ENCODE peak calls at places on chromosomes 1 and 21, in six cellular contexts. D is gastrocnemius medialis, W is A549, U is sigmoid colon, C is ovary, M is IMR-90. Y is an unnamed sample.

GRCh38 chr1:25562928-25563283 is 19.5 kb downstream of the LDLRAP1 start:
- DNase-seq in U (no peak), D (no peak), M (no peak), C (no peak), W (no peak), Y (no peak)

GRCh38 chr1:150508982-150509381 is 1.1 kb downstream of the ECM1 start:
- DNase-seq in U (no peak), C (no peak), W (no peak), M (no peak), D (no peak), Y (no peak)

GRCh38 chr1:56194911-56195310 is 384.5 kb downstream of the PLPP3 start:
- DNase-seq in M (peak), U (no peak), W (no peak), D (no peak), C (no peak), Y (no peak)

GRCh38 chr1:29379438-29380073 is 143.2 kb downstream of the PTPRU start:
- DNase-seq in D (no peak), U (no peak), M (peak), C (no peak), W (peak), Y (no peak)

GRCh38 chr1:18900303-18900841 is 2.0 kb downstream of the ALDH4A1 start:
- DNase-seq in D (peak), C (no peak), M (peak), W (no peak), U (no peak), Y (no peak)

GRCh38 chr21:43676391-43676790 is 17.0 kb downstream of the RRP1B start:
- DNase-seq in C (no peak), D (no peak), M (no peak), W (no peak), U (no peak), Y (no peak)

GRCh38 chr1:159860456-159860855 is 2.0 kb downstream of the VSIG8 start:
- DNase-seq in C (no peak), U (no peak), D (no peak), W (no peak), M (no peak), Y (no peak)

GRCh38 chr1:53869454-53870117 is 20.0 kb downstream of the YIPF1 start:
- DNase-seq in W (no peak), U (no peak), C (no peak), D (no peak), M (no peak), Y (no peak)

GRCh38 chr1:207888647-207889046 is 22.3 kb downstream of the CD34 start:
- DNase-seq in C (no peak), W (no peak), U (peak), D (peak), M (no peak), Y (no peak)

GRCh38 chr21:27741736-27742135 is 774.8 kb upstream of the ADAMTS5 start:
- DNase-seq in M (no peak), U (no peak), W (no peak), D (no peak), C (no peak), Y (no peak)

GRCh38 chr1:6348511-6349191 is 44.9 kb downstream of the ACOT7 start:
- DNase-seq in U (no peak), D (no peak), C (no peak), M (peak), W (peak), Y (no peak)

GRCh38 chr1:94299627-94300552 is 62.5 kb upstream of the ARHGAP29 start:
- DNase-seq in D (no peak), C (no peak), U (no peak), M (peak), W (no peak), Y (peak)

GRCh38 chr1:19710825-19711611 is 46.3 kb downstream of the HTR6 start:
- DNase-seq in C (no peak), U (no peak), W (no peak), D (no peak), M (no peak), Y (no peak)

GRCh38 chr1:92882817-92883216 is 51.0 kb downstream of the RPL5 start:
- DNase-seq in M (no peak), C (no peak), W (no peak), U (no peak), D (no peak), Y (no peak)

GRCh38 chr1:91883470-91883869 is 2.5 kb downstream of the TGFBR3 start:
- DNase-seq in D (no peak), C (no peak), W (peak), U (no peak), M (peak), Y (no peak)

GRCh38 chr21:35491114-35491513 is 442.0 kb upstream of the RUNX1 start:
- DNase-seq in D (no peak), W (no peak), C (no peak), M (peak), U (no peak), Y (no peak)

GRCh38 chr1:158145173-158145719 is 35.4 kb upstream of the CD1D start:
- DNase-seq in D (no peak), M (peak), U (no peak), W (peak), C (peak), Y (no peak)

GRCh38 chr1:246775531-246776385 is 51.5 kb downstream of the SCCPDH start:
- DNase-seq in U (no peak), D (no peak), W (no peak), M (no peak), C (no peak), Y (no peak)

GRCh38 chr1:75275107-75275506 is 140.9 kb downstream of the LHX8 start:
- DNase-seq in W (no peak), M (no peak), D (no peak), U (no peak), C (no peak), Y (no peak)

GRCh38 chr1:66435541-66435940 is 98.4 kb upstream of the SGIP1 start:
- DNase-seq in W (no peak), U (no peak), D (no peak), C (no peak), M (no peak), Y (no peak)

GRCh38 chr21:37458669-37459276 is 92.2 kb downstream of the DYRK1A start:
- DNase-seq in C (no peak), U (no peak), M (no peak), D (no peak), W (no peak), Y (no peak)

GRCh38 chr21:41168391-41169257 is 664 bp downstream of the BACE2 start:
- DNase-seq in D (peak), W (peak), C (peak), U (peak), M (peak), Y (peak)
- TF ChIP-seq POLR2A in D (no peak), W (no peak), C (no peak), U (no peak), M (no peak), Y (no peak)

GRCh38 chr1:26645734-26646133 is 50.1 kb upstream of the ARID1A start:
- DNase-seq in D (no peak), M (no peak), W (no peak), U (no peak), C (no peak), Y (no peak)
- TF ChIP-seq POLR2A in D (no peak), M (no peak), W (no peak), U (no peak), C (no peak), Y (no peak)

GRCh38 chr1:167524651-167525050 is 6.3 kb upstream of the CD247 start:
- DNase-seq in M (no peak), C (no peak), D (no peak), U (no peak), W (no peak), Y (no peak)
- TF ChIP-seq POLR2A in M (no peak), C (no peak), D (no peak), U (no peak), W (no peak), Y (no peak)

GRCh38 chr21:34009193-34009592 is 64.2 kb upstream of the MRPS6 start:
- DNase-seq in U (no peak), D (no peak), C (no peak), M (no peak), W (no peak), Y (no peak)
- TF ChIP-seq POLR2A in U (no peak), D (no peak), C (no peak), M (no peak), W (no peak), Y (no peak)

DNA sequence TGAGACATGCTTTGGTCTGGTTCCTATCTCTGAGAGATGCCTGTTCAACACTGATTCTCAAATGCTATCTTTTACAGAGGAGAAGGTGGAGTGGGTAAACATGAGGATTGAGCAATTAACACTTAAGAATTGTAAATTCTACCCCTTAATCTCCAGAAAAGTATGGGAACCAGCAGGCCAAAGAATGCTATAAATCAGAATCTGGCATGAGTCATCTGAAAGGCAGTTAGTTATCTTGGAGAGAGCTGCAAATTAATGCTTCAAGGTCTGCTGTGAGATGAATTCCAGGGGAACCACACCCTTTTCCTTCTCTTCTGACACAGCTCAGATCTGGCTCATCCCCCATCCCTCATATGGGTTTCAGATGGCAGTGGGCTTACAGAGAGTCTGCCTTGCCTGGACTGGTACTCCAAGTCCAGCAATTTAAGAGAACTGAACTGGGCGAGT is 5.2 kb downstream of the S100A10 start:
- DNase-seq in D (no peak), U (no peak), M (peak), W (peak), C (no peak), Y (no peak)
- TF ChIP-seq POLR2A in D (no peak), U (no peak), M (no peak), W (no peak), C (no peak), Y (peak)

GRCh38 chr1:116375884-116376733 is 3.1 kb downstream of the ATP1A1 start:
- DNase-seq in D (peak), M (peak), W (peak), U (peak), C (peak), Y (peak)

GRCh38 chr1:116376734-116377096 is 3.7 kb downstream of the ATP1A1 start:
- DNase-seq in W (no peak), C (no peak), U (no peak), D (no peak), M (peak), Y (no peak)

GRCh38 chr1:116379674-116380498 is 6.8 kb downstream of the ATP1A1 start:
- DNase-seq in M (no peak), W (no peak), C (no peak), D (no peak), U (no peak), Y (no peak)

GRCh38 chr1:116379057-116379630 is 6.1 kb downstream of the ATP1A1 start:
- DNase-seq in M (peak), D (peak), W (no peak), U (no peak), C (no peak), Y (no peak)

DNA sequence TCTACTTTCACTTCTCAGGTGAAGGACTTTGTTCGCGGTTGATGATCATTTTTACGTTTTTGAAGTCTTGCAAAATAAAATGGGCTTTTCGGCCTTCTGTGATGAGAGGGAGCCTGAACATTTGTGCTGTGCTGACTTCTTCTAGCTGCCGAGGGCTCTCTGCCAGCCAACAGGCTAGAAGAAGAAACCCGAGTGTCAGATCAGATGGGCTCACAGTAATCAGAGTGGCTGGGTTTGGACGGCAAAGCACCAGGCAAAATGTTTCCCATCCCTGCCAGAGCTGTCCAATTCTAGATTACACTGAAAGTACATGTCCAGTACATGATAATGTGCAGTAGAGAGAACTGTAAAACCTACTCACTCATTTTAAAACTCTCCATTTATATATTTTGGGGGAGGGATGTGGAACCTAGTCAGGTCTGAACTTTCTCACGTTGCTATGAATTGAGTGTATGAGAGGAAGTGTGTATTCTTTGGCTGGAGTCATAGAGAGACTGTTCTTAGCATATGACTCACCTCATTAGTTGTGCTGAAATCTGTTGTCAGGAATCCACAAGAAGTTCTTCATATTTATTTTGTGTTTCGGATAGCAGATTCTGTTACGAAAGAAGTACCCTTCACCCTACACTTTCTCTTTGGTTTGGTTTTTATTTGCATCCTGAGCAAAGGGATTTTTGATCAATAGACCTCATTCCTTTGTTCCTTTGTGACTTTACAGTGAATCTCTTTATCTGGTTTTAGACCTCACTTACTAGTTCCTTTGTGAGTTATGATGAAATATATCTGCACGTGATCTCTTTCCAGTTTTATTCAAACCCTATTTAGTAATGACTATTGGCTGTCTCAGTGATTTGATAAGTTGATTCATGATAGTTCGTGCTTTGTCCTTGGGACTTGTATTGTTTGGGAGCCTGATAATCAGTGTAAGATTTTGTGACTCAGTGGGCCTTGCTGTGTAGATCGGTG is 4.8 kb downstream of the ATP1A1 start:
- DNase-seq in U (peak), W (peak), C (peak), M (peak), D (peak), Y (peak)
- TF ChIP-seq POLR2A in U (no peak), W (no peak), C (no peak), M (no peak), D (peak), Y (no peak)

DNA sequence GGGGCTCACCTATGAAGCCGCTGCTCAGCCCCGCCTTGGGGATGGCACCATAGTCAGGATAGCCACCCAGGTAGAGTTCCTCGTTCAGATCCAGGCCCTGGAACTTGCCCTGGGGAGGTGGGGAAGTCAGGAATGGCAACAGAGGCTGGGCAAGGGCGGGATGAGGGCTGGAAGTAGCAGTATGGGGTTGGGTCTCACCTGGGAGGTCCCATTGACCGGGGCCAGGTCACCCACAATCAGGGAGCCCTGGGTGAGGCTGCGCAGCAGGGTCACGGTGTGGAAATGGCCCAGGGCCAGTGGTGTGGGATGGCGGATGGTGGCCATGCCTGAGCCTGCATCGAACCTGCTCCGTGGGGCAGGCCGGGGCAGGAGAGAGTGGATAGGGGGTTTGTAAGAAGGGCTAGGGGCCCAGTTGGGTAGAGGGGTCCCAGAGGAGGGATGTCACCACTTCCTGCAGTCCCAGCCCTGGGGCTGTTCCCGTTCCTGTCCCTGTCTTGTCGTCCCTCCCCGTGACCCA is 19.4 kb downstream of the LDLRAD2 start:
- DNase-seq in D (no peak), M (no peak), W (no peak), U (no peak), C (no peak), Y (no peak)
- TF ChIP-seq POLR2A in D (no peak), M (no peak), W (no peak), U (no peak), C (no peak), Y (no peak)

DNA sequence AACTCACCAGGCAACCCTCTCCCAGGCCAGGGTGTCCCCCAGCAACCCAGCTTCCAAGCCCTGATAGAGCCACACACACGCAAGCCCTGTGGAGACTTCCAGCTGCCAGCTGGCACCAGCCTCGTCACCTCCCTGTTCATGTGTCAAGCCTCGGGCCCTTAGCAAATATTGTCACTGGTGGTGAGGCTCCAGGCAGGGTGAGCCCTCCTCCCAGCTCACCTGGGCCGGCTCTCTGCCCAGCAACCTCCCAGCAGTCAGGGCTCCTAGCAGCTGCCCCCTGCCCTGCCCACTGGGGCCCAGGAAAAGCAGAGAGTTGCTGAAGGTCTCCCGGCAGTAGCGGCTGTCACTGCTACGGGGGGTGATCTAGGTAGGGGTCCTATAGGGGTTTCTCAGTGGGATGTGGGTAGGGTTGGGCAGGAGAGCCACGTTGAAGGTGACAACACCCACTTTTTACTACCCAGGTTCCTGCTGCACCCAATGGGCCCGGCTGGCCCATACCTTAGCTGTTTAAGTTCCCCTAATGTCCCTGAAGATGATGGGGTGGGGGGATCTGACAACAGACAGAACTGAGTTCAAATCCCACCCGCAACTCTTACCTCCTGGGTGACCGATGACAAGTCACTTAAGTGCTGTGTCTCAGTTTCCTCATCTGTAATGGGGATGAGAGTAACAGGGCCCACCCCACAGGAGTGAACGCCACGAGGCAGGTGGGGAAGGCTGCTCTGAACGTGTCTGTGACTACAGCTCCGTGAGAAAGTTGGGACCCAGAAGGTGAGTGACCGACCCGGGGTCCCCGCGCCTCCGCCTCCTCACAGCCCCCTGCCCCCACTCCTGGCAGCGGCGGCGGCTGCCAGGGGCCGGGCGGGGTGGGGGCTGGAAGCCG is 678 bp downstream of the TTC39A start:
- DNase-seq in C (no peak), U (peak), W (no peak), D (peak), M (no peak), Y (no peak)
- TF ChIP-seq POLR2A in C (no peak), U (peak), W (no peak), D (no peak), M (no peak), Y (no peak)

GRCh38 chr1:39573736-39574624 is 2.6 kb downstream of the PABPC4 start:
- DNase-seq in D (peak), M (peak), W (no peak), C (no peak), U (no peak), Y (peak)
- TF ChIP-seq POLR2A in D (peak), M (peak), W (no peak), C (no peak), U (no peak), Y (no peak)

GRCh38 chr1:107964397-107965111 is 426 bp downstream of the VAV3 start:
- DNase-seq in M (no peak), C (no peak), U (no peak), W (peak), D (no peak), Y (no peak)

GRCh38 chr1:107965112-107965991 is at the start of gene VAV3:
- DNase-seq in C (peak), U (peak), D (peak), M (peak), W (peak), Y (no peak)

GRCh38 chr1:107963009-107963408 is 2.0 kb downstream of the VAV3 start:
- DNase-seq in M (no peak), W (no peak), U (no peak), D (no peak), C (no peak), Y (no peak)

GRCh38 chr1:107966550-107966949 is 1.6 kb upstream of the VAV3 start:
- DNase-seq in U (no peak), W (no peak), D (no peak), C (no peak), M (no peak), Y (no peak)

GRCh38 chr1:107963601-107964396 is 1.2 kb downstream of the VAV3 start:
- DNase-seq in U (peak), C (no peak), D (no peak), M (no peak), W (no peak), Y (no peak)
- TF ChIP-seq POLR2A in U (no peak), C (no peak), D (no peak), M (no peak), W (no peak), Y (no peak)